ENCODE peak calls at places on chromosome 5, in four cellular contexts. M, K, L and P are unnamed samples.

GRCh38 chr5:136087961-136088871 is 44.4 kb upstream of the SMAD5 start:
- DNase-seq in M (no peak), L (peak), K (peak), P (peak)

GRCh38 chr5:154046486-154046885 is 7.7 kb downstream of the MFAP3 start:
- DNase-seq in M (no peak), L (no peak), K (no peak), P (no peak)

GRCh38 chr5:136619556-136619955 is 254.2 kb upstream of the TRPC7 start:
- DNase-seq in K (no peak), M (no peak), L (peak), P (no peak)

GRCh38 chr5:38540348-38540747 is 16.1 kb downstream of the LIFR start:
- DNase-seq in M (no peak), K (no peak), L (no peak), P (no peak)

GRCh38 chr5:177301503-177302165 is 1.9 kb downstream of the RAB24 start:
- DNase-seq in K (peak), M (peak), L (peak), P (peak)

GRCh38 chr5:50325237-50325832 is 115.8 kb downstream of the EMB start:
- DNase-seq in K (peak), M (no peak), L (peak), P (peak)

GRCh38 chr5:93793159-93793781 is 51.9 kb upstream of the POU5F2 start:
- DNase-seq in L (peak), M (no peak), K (no peak), P (peak)

GRCh38 chr5:88833371-88834107 is 49.4 kb downstream of the MEF2C start:
- DNase-seq in K (no peak), M (peak), L (no peak), P (no peak)